ENCODE peak calls at places on chromosome 6, in seven cellular contexts. Q is GM12878, G is K562, N is HCT116, M is H1, Y is SK-N-SH, D is HepG2. O is an unnamed sample.

GRCh38 chr6:167401525-167402194 is 76.8 kb downstream of the TTLL2 start:
- DNase-seq in Q (no peak), G (no peak), N (no peak), M (peak), Y (no peak), D (no peak), O (no peak)

GRCh38 chr6:116682334-116682712 is 1.3 kb downstream of the KPNA5 start:
- DNase-seq in Q (peak), G (no peak), N (no peak), M (no peak), Y (peak), D (no peak), O (no peak)

GRCh38 chr6:44041461-44042260 is 85.6 kb downstream of the MRPL14 start:
- DNase-seq in Q (no peak), G (peak), N (peak), M (no peak), Y (no peak), D (no peak), O (no peak)

GRCh38 chr6:3517350-3517749 is 60.5 kb upstream of the SLC22A23 start:
- DNase-seq in Q (no peak), G (no peak), N (no peak), M (no peak), Y (no peak), D (no peak), O (no peak)

GRCh38 chr6:128358111-128358780 is 162.2 kb downstream of the PTPRK start:
- DNase-seq in Q (no peak), G (no peak), N (no peak), M (no peak), Y (no peak), D (no peak), O (no peak)

GRCh38 chr6:37483917-37484785 is 15.5 kb downstream of the CCDC167 start:
- DNase-seq in Q (no peak), G (peak), N (no peak), M (peak), Y (peak), D (peak), O (peak)

GRCh38 chr6:42744351-42744890 is 1.5 kb downstream of the TBCC start:
- DNase-seq in Q (no peak), G (no peak), N (no peak), M (no peak), Y (no peak), D (no peak), O (no peak)

GRCh38 chr6:79048611-79049010 is 29.4 kb downstream of the PHIP start:
- DNase-seq in Q (no peak), G (peak), N (peak), M (no peak), Y (peak), D (peak), O (peak)

GRCh38 chr6:112180095-112180820 is 74.1 kb downstream of the LAMA4 start:
- DNase-seq in Q (no peak), G (peak), N (peak), M (no peak), Y (peak), D (peak), O (peak)

GRCh38 chr6:150336299-150336698 is 32.5 kb upstream of the IYD start:
- DNase-seq in Q (peak), G (no peak), N (peak), M (no peak), Y (no peak), D (no peak), O (no peak)

GRCh38 chr6:137571854-137572253 is 77.7 kb upstream of the OLIG3 start:
- DNase-seq in Q (no peak), G (peak), N (peak), M (peak), Y (peak), D (peak), O (peak)

GRCh38 chr6:64006246-64006645 is 370.6 kb downstream of the PHF3 start:
- DNase-seq in Q (no peak), G (no peak), N (no peak), M (no peak), Y (no peak), D (no peak), O (no peak)

GRCh38 chr6:97215157-97215769 is 67.8 kb downstream of the MMS22L start:
- DNase-seq in Q (no peak), G (peak), N (peak), M (no peak), Y (peak), D (peak), O (peak)

DNA sequence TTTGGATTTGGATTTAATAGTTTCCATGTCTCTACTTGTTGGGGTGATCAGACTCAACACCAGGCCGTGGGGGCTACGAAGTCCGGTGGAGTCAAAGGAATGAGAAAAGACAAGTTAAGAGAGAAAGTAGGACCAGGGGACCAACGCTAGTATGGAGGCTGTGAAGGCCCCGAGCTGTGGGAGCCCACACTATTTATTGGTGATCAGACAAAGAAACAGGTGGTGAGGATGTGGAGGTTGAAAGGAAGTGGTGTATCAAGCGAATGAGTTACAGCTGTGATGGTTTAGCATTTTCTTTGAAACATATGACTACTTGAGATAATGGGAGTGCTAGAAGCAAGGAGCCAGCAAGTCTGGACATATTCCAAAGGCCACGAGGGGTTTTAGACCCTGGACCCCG is 62.4 kb downstream of the AKAP7 start:
- DNase-seq in Q (no peak), G (no peak), N (no peak), M (no peak), Y (no peak), D (no peak), O (no peak)
- TF ChIP-seq JUND in Q (no peak), G (no peak), N (no peak), M (no peak), Y (no peak), D (no peak), O (no peak)

GRCh38 chr6:41073203-41073967 is 611 bp downstream of the NFYA start:
- DNase-seq in Q (peak), G (peak), N (peak), M (peak), Y (peak), D (peak), O (peak)

GRCh38 chr6:41072836-41073202 is at the start of gene NFYA:
- DNase-seq in Q (no peak), G (peak), N (no peak), M (peak), Y (peak), D (no peak), O (peak)

GRCh38 chr6:41073968-41074691 is 1.4 kb downstream of the NFYA start:
- DNase-seq in Q (no peak), G (no peak), N (no peak), M (no peak), Y (no peak), D (no peak), O (no peak)

GRCh38 chr6:41071923-41072835 is at the start of gene OARD1:
- DNase-seq in Q (peak), G (peak), N (peak), M (peak), Y (peak), D (peak), O (peak)

GRCh38 chr6:41071501-41071922 is 644 bp downstream of the OARD1 start:
- DNase-seq in Q (peak), G (no peak), N (no peak), M (no peak), Y (no peak), D (no peak), O (no peak)
- TF ChIP-seq JUND in Q (no peak), G (no peak), N (no peak), M (no peak), Y (no peak), D (no peak), O (no peak)

GRCh38 chr6:11172501-11173337 is 59.7 kb downstream of the NEDD9 start:
- DNase-seq in Q (no peak), G (peak), N (peak), M (peak), Y (peak), D (peak), O (peak)
- TF ChIP-seq JUND in Q (no peak), G (no peak), N (no peak), M (no peak), Y (no peak), D (no peak), O (no peak)

GRCh38 chr6:69756357-69756756 is 40.5 kb downstream of the LMBRD1 start:
- DNase-seq in Q (no peak), G (no peak), N (no peak), M (no peak), Y (no peak), D (no peak), O (no peak)
- TF ChIP-seq JUND in Q (no peak), G (no peak), N (no peak), M (no peak), Y (no peak), D (no peak), O (no peak)

GRCh38 chr6:125170376-125170775 is 16.8 kb downstream of the TPD52L1 start:
- DNase-seq in Q (no peak), G (no peak), N (no peak), M (no peak), Y (no peak), D (no peak), O (no peak)
- TF ChIP-seq JUND in Q (no peak), G (peak), N (no peak), M (no peak), Y (no peak), D (no peak), O (no peak)

DNA sequence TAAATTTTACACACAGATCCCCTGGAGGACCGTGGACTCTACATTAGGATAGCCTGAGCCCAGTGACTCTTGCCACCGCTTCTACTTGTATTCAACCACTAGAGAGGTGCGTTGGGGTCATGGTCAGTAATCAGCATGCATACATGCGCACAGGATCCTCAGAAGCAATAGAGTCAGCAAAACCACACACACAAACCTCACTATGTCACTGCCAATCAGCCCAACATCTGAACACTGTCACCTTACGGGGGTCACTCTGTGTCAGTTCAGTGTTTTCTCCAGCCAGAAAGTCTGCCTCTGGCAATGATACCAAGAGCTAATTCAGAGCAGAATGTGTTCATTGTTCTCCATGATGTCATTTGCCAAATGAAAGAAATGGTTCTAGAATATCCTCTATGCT is 225.3 kb downstream of the KHDC1L start:
- DNase-seq in Q (no peak), G (no peak), N (no peak), M (no peak), Y (no peak), D (peak), O (no peak)
- TF ChIP-seq JUND in Q (no peak), G (no peak), N (no peak), M (no peak), Y (no peak), D (no peak), O (no peak)

GRCh38 chr6:33978593-33979150 is 167.2 kb downstream of the GRM4 start:
- DNase-seq in Q (no peak), G (no peak), N (no peak), M (no peak), Y (no peak), D (no peak), O (no peak)
- TF ChIP-seq JUND in Q (no peak), G (no peak), N (no peak), M (no peak), Y (no peak), D (no peak), O (no peak)

GRCh38 chr6:28658475-28659249 is 133.0 kb downstream of the GPX5 start:
- DNase-seq in Q (no peak), G (no peak), N (no peak), M (peak), Y (peak), D (no peak), O (no peak)
- TF ChIP-seq JUND in Q (no peak), G (no peak), N (no peak), M (no peak), Y (no peak), D (no peak), O (no peak)

GRCh38 chr6:99016355-99016754 is 68.6 kb upstream of the FBXL4 start:
- DNase-seq in Q (no peak), G (no peak), N (no peak), M (no peak), Y (no peak), D (no peak), O (no peak)
- TF ChIP-seq JUND in Q (no peak), G (no peak), N (no peak), M (no peak), Y (no peak), D (no peak), O (no peak)

O was measured in T47D.